ENCODE peak calls at places on chromosomes 11 and 22, in five cellular contexts. One of them, this sample, is unnamed.

GRCh38 chr22:50027639-50028537 is 15.3 kb upstream of the IL17REL start:
- DNase-seq in Panc1: no peak
- DNase-seq in psoas muscle: no peak
- DNase-seq in PC-3: peak
- DNase-seq in colonic mucosa: no peak
- DNase-seq in this sample: no peak

GRCh38 chr11:131694526-131695424 is 324.4 kb downstream of the NTM start:
- DNase-seq in Panc1: peak
- DNase-seq in psoas muscle: peak
- DNase-seq in PC-3: peak
- DNase-seq in colonic mucosa: peak
- DNase-seq in this sample: peak

GRCh38 chr11:69348414-69349235 is 54.7 kb downstream of the MYEOV start:
- DNase-seq in Panc1: no peak
- DNase-seq in psoas muscle: no peak
- DNase-seq in PC-3: no peak
- DNase-seq in colonic mucosa: peak
- DNase-seq in this sample: no peak

GRCh38 chr11:34213366-34213765 is 107.9 kb downstream of the NAT10 start:
- DNase-seq in Panc1: no peak
- DNase-seq in psoas muscle: no peak
- DNase-seq in PC-3: peak
- DNase-seq in colonic mucosa: no peak
- DNase-seq in this sample: no peak

GRCh38 chr11:63536669-63537292 is at the start of gene PLAAT4:
- DNase-seq in Panc1: no peak
- DNase-seq in psoas muscle: peak
- DNase-seq in PC-3: peak
- DNase-seq in colonic mucosa: peak
- DNase-seq in this sample: peak

GRCh38 chr22:42368379-42369249 is 63.6 kb downstream of the NFAM1 start:
- DNase-seq in Panc1: no peak
- DNase-seq in psoas muscle: peak
- DNase-seq in PC-3: no peak
- DNase-seq in colonic mucosa: peak
- DNase-seq in this sample: no peak

GRCh38 chr11:101860694-101861371 is 54.0 kb upstream of the CEP126 start:
- DNase-seq in Panc1: peak
- DNase-seq in psoas muscle: no peak
- DNase-seq in PC-3: peak
- DNase-seq in colonic mucosa: peak
- DNase-seq in this sample: peak

GRCh38 chr22:40491990-40492631 is 121.7 kb downstream of the SGSM3 start:
- DNase-seq in Panc1: no peak
- DNase-seq in psoas muscle: no peak
- DNase-seq in PC-3: no peak
- DNase-seq in colonic mucosa: no peak
- DNase-seq in this sample: peak

GRCh38 chr11:133997556-133997955 is 40.8 kb upstream of the IGSF9B start:
- DNase-seq in Panc1: no peak
- DNase-seq in psoas muscle: no peak
- DNase-seq in PC-3: no peak
- DNase-seq in colonic mucosa: no peak
- DNase-seq in this sample: no peak

GRCh38 chr11:19811391-19811790 is 98.8 kb downstream of the NAV2 start:
- DNase-seq in Panc1: no peak
- DNase-seq in psoas muscle: no peak
- DNase-seq in PC-3: no peak
- DNase-seq in colonic mucosa: no peak
- DNase-seq in this sample: no peak

GRCh38 chr11:95153857-95154246 is 64.2 kb downstream of the ENDOD1 start:
- DNase-seq in Panc1: no peak
- DNase-seq in psoas muscle: no peak
- DNase-seq in PC-3: no peak
- DNase-seq in colonic mucosa: no peak
- DNase-seq in this sample: no peak

GRCh38 chr11:113729456-113729855 is 23.3 kb upstream of the TMPRSS5 start:
- DNase-seq in Panc1: no peak
- DNase-seq in psoas muscle: no peak
- DNase-seq in PC-3: no peak
- DNase-seq in colonic mucosa: no peak
- DNase-seq in this sample: no peak

GRCh38 chr11:78424334-78425270 is 7.0 kb upstream of the GAB2 start:
- DNase-seq in Panc1: no peak
- DNase-seq in psoas muscle: no peak
- DNase-seq in PC-3: no peak
- DNase-seq in colonic mucosa: no peak
- DNase-seq in this sample: peak

GRCh38 chr11:86916330-86916729 is 38.9 kb downstream of the FZD4 start:
- DNase-seq in Panc1: no peak
- DNase-seq in psoas muscle: no peak
- DNase-seq in PC-3: peak
- DNase-seq in colonic mucosa: no peak
- DNase-seq in this sample: no peak

GRCh38 chr11:98153752-98154151 is 867.0 kb upstream of the CNTN5 start:
- DNase-seq in Panc1: no peak
- DNase-seq in psoas muscle: no peak
- DNase-seq in PC-3: no peak
- DNase-seq in colonic mucosa: no peak
- DNase-seq in this sample: no peak

GRCh38 chr11:41522391-41522790 is 62.9 kb upstream of the LRRC4C start:
- DNase-seq in Panc1: no peak
- DNase-seq in psoas muscle: no peak
- DNase-seq in PC-3: peak
- DNase-seq in colonic mucosa: no peak
- DNase-seq in this sample: no peak

GRCh38 chr11:131904756-131905155 is 534.3 kb downstream of the NTM start:
- DNase-seq in Panc1: no peak
- DNase-seq in psoas muscle: no peak
- DNase-seq in PC-3: no peak
- DNase-seq in colonic mucosa: no peak
- DNase-seq in this sample: no peak

GRCh38 chr22:28799125-28799833 is 1.1 kb downstream of the XBP1 start:
- DNase-seq in Panc1: peak
- DNase-seq in psoas muscle: peak
- DNase-seq in PC-3: peak
- DNase-seq in colonic mucosa: peak
- DNase-seq in this sample: peak

GRCh38 chr11:65648997-65649491 is 11.1 kb downstream of the SIPA1 start:
- DNase-seq in Panc1: no peak
- DNase-seq in psoas muscle: no peak
- DNase-seq in PC-3: no peak
- DNase-seq in colonic mucosa: no peak
- DNase-seq in this sample: no peak

GRCh38 chr11:21810650-21811049 is 382.2 kb upstream of the ANO5 start:
- DNase-seq in Panc1: no peak
- DNase-seq in psoas muscle: no peak
- DNase-seq in PC-3: peak
- DNase-seq in colonic mucosa: no peak
- DNase-seq in this sample: no peak

GRCh38 chr22:39205344-39206021 is 39.3 kb downstream of the PDGFB start:
- DNase-seq in Panc1: no peak
- DNase-seq in psoas muscle: no peak
- DNase-seq in PC-3: peak
- DNase-seq in colonic mucosa: no peak
- DNase-seq in this sample: no peak

GRCh38 chr22:30694171-30694637 is 470 bp upstream of the OSBP2 start:
- DNase-seq in Panc1: no peak
- DNase-seq in psoas muscle: peak
- DNase-seq in PC-3: peak
- DNase-seq in colonic mucosa: peak
- DNase-seq in this sample: peak

GRCh38 chr22:33112606-33113005 is 54.4 kb upstream of the SYN3 start:
- DNase-seq in Panc1: no peak
- DNase-seq in psoas muscle: no peak
- DNase-seq in PC-3: no peak
- DNase-seq in colonic mucosa: no peak
- DNase-seq in this sample: peak

GRCh38 chr11:122656631-122657101 is 1.1 kb downstream of the UBASH3B start:
- DNase-seq in Panc1: no peak
- DNase-seq in psoas muscle: peak
- DNase-seq in PC-3: peak
- DNase-seq in colonic mucosa: peak
- DNase-seq in this sample: peak

GRCh38 chr11:95925011-95925410 is 1.1 kb upstream of the MTMR2 start:
- DNase-seq in Panc1: no peak
- DNase-seq in psoas muscle: no peak
- DNase-seq in PC-3: peak
- DNase-seq in colonic mucosa: no peak
- DNase-seq in this sample: peak

GRCh38 chr11:60127311-60127811 is 38.9 kb downstream of the MS4A2 start:
- DNase-seq in Panc1: no peak
- DNase-seq in psoas muscle: no peak
- DNase-seq in PC-3: peak
- DNase-seq in colonic mucosa: no peak
- DNase-seq in this sample: no peak
- H3K27ac ChIP-seq in Panc1: no peak
- H3K27ac ChIP-seq in psoas muscle: no peak
- H3K27ac ChIP-seq in PC-3: peak
- H3K27ac ChIP-seq in colonic mucosa: no peak
- H3K27ac ChIP-seq in this sample: no peak

GRCh38 chr11:70660059-70660888 is 261.9 kb downstream of the CTTN start:
- DNase-seq in Panc1: no peak
- DNase-seq in psoas muscle: no peak
- DNase-seq in PC-3: no peak
- DNase-seq in colonic mucosa: no peak
- DNase-seq in this sample: no peak
- H3K27ac ChIP-seq in Panc1: no peak
- H3K27ac ChIP-seq in psoas muscle: no peak
- H3K27ac ChIP-seq in PC-3: no peak
- H3K27ac ChIP-seq in colonic mucosa: no peak
- H3K27ac ChIP-seq in this sample: no peak

GRCh38 chr11:72012091-72012630 is 13.5 kb downstream of the IL18BP start:
- DNase-seq in Panc1: no peak
- DNase-seq in psoas muscle: no peak
- DNase-seq in PC-3: no peak
- DNase-seq in colonic mucosa: no peak
- DNase-seq in this sample: no peak
- H3K27ac ChIP-seq in Panc1: no peak
- H3K27ac ChIP-seq in psoas muscle: peak
- H3K27ac ChIP-seq in PC-3: no peak
- H3K27ac ChIP-seq in colonic mucosa: no peak
- H3K27ac ChIP-seq in this sample: no peak

DNA sequence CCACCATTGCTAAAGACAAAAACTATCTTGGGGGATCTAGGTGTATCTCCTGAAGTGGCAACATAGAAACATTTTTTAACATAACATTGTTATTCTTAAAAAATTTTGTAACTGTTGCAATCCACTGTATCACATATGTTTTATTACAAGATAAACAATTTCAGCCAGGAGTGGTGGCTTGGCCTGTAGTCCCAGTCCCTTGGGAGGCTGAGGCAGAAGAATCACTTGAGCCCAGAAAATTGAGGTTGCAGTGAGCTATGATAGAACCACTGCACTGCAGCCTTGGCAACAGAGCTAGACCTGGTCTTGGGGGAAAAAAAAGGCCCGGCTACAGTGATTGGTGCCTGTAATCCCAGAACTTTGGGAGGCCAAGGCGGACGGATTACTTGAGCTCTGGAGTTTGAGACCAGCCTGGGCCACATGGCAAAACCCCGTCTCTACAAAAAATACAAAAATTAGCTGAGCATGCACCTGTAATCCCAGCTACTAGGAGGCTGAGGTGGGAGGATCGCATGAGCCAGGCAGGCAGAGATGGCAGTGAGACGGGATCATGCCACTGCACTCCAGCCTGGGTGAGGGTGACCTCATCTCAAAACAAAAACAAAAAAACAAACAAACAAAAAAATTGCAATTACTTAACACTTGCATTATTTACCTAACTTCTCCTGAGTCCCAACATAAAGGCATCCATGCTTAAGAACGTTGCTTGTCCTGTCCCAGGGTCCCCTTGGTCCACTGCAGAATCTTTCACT is 1.5 kb upstream of the DEPDC5 start:
- DNase-seq in Panc1: no peak
- DNase-seq in psoas muscle: no peak
- DNase-seq in PC-3: no peak
- DNase-seq in colonic mucosa: no peak
- DNase-seq in this sample: no peak
- H3K27ac ChIP-seq in Panc1: peak
- H3K27ac ChIP-seq in psoas muscle: peak
- H3K27ac ChIP-seq in PC-3: no peak
- H3K27ac ChIP-seq in colonic mucosa: peak
- H3K27ac ChIP-seq in this sample: no peak